ENCODE peak calls at places on chromosomes 12 and 14, in seven cellular contexts. I is activated CD4-positive, alpha-beta T cell treated with anti-CD3 and anti-CD28 coated beads for 48 hours; O is astrocyte of the spinal cord; G is dorsolateral prefrontal cortex; A is AG10803; J is BJ; R is right lobe of liver. M is an unnamed sample.

GRCh38 chr12:132748319-132748718 is 13.3 kb downstream of the ANKLE2 start:
- DNase-seq in I (no peak), O (no peak), G (no peak), A (no peak), J (no peak), R (no peak), M (no peak)

GRCh38 chr14:82779301-82779700 is 1245.6 kb upstream of the SEL1L start:
- DNase-seq in I (no peak), O (no peak), G (no peak), A (no peak), J (no peak), R (no peak), M (no peak)

GRCh38 chr12:123365141-123365917 is 682 bp upstream of the SBNO1 start:
- DNase-seq in I (peak; percentile 98), O (peak; percentile 99), G (peak; percentile 94), A (peak; percentile 99), J (peak; percentile 92), R (peak; percentile 99), M (peak; percentile 99)

GRCh38 chr12:96236221-96236822 is 42.1 kb downstream of the ELK3 start:
- DNase-seq in I (peak; percentile 59), O (peak; percentile 85), G (no peak), A (peak; percentile 90), J (no peak), R (no peak), M (no peak)

GRCh38 chr12:96986883-96987523 is 79.9 kb downstream of the NEDD1 start:
- DNase-seq in I (peak; percentile 14), O (peak; percentile 41), G (no peak), A (peak; percentile 24), J (no peak), R (no peak), M (peak; percentile 30)

GRCh38 chr12:116489116-116489515 is 70.1 kb upstream of the MAP1LC3B2 start:
- DNase-seq in I (no peak), O (no peak), G (no peak), A (no peak), J (no peak), R (no peak), M (no peak)

GRCh38 chr12:32809196-32809595 is 53.5 kb upstream of the YARS2 start:
- DNase-seq in I (no peak), O (no peak), G (no peak), A (no peak), J (no peak), R (no peak), M (no peak)

GRCh38 chr12:130615906-130616305 is 100.2 kb downstream of the RIMBP2 start:
- DNase-seq in I (no peak), O (no peak), G (no peak), A (no peak), J (no peak), R (no peak), M (no peak)

GRCh38 chr14:23060536-23061260 is 3.4 kb upstream of the CDH24 start:
- DNase-seq in I (no peak), O (no peak), G (peak; percentile 17), A (no peak), J (no peak), R (no peak), M (no peak)

GRCh38 chr14:68819260-68819691 is 26.4 kb upstream of the ZFP36L1 start:
- DNase-seq in I (peak; percentile 67), O (peak; percentile 80), G (no peak), A (peak; percentile 51), J (no peak), R (peak; percentile 73), M (no peak)

GRCh38 chr12:53380797-53381738 is 1.1 kb downstream of the SP1 start:
- DNase-seq in I (no peak), O (peak; percentile 46), G (no peak), A (peak; percentile 55), J (no peak), R (no peak), M (peak; percentile 52)

GRCh38 chr12:95838125-95838524 is 20.6 kb upstream of the SNRPF start:
- DNase-seq in I (no peak), O (peak; percentile 58), G (no peak), A (peak; percentile 83), J (peak; percentile 65), R (peak; percentile 74), M (peak; percentile 83)

GRCh38 chr12:105921872-105922669 is 216.7 kb downstream of the NUAK1 start:
- DNase-seq in I (no peak), O (no peak), G (no peak), A (peak; percentile 71), J (no peak), R (no peak), M (no peak)

GRCh38 chr12:83954071-83954789 is 958.4 kb downstream of the SLC6A15 start:
- DNase-seq in I (no peak), O (no peak), G (no peak), A (no peak), J (no peak), R (no peak), M (no peak)

GRCh38 chr12:1195513-1195912 is 204.5 kb downstream of the ERC1 start:
- DNase-seq in I (no peak), O (no peak), G (no peak), A (no peak), J (no peak), R (no peak), M (no peak)

GRCh38 chr14:57686317-57686716 is 179.6 kb downstream of the SLC35F4 start:
- DNase-seq in I (no peak), O (no peak), G (no peak), A (no peak), J (no peak), R (no peak), M (no peak)

GRCh38 chr12:27610380-27610779 is 85.9 kb upstream of the REP15 start:
- DNase-seq in I (no peak), O (peak; percentile 77), G (no peak), A (peak; percentile 76), J (no peak), R (no peak), M (peak; percentile 41)

GRCh38 chr14:81517798-81518398 is 15.8 kb downstream of the SEL1L start:
- DNase-seq in I (no peak), O (no peak), G (no peak), A (peak; percentile 45), J (no peak), R (no peak), M (no peak)

GRCh38 chr14:23638414-23639047 is 2.4 kb downstream of the DHRS2 start:
- DNase-seq in I (no peak), O (no peak), G (no peak), A (no peak), J (no peak), R (no peak), M (peak; percentile 13)

GRCh38 chr14:75587388-75587787 is 9.0 kb downstream of the FLVCR2 start:
- DNase-seq in I (no peak), O (no peak), G (no peak), A (no peak), J (no peak), R (no peak), M (no peak)

GRCh38 chr14:22190411-22191191 is 398.4 kb downstream of the DAD1 start:
- DNase-seq in I (no peak), O (peak; percentile 95), G (no peak), A (no peak), J (peak; percentile 3), R (no peak), M (peak; percentile 39)

GRCh38 chr12:52358575-52359350 is 8.5 kb downstream of the KRT85 start:
- DNase-seq in I (peak; percentile 11), O (no peak), G (no peak), A (no peak), J (no peak), R (no peak), M (peak; percentile 38)

GRCh38 chr12:85036241-85036707 is at the start of the genes LRRIQ1 and TSPAN19:
- DNase-seq in I (peak; percentile 45), O (peak; percentile 92), G (peak; percentile 61), A (peak; percentile 75), J (no peak), R (peak; percentile 54), M (peak; percentile 66)

GRCh38 chr14:69924181-69924580 is 45.0 kb downstream of the SMOC1 start:
- DNase-seq in I (no peak), O (peak; percentile 25), G (no peak), A (no peak), J (no peak), R (no peak), M (no peak)

M was measured in EL.